ENCODE peak calls at places on chromosomes 12 and 14, in eight cellular contexts. O is dermis blood vessel endothelial cell, I is memory B cell, E is IMR-90, T is NCI-H1436 treated with DMSO at 0.1 percent for 48 hours, G is NCI-H226, R is endothelial cell, Z is fibroblast of the aortic adventitia. D is an unnamed sample.
A peak's percentile ranks its signal among the peaks of the same experiment; 100 is the strongest.

GRCh38 chr12:3236345-3237153 is 159.4 kb downstream of the TSPAN9 start:
- DNase-seq in O (peak; percentile 62), I (no peak), E (peak; percentile 72), T (no peak), G (peak; percentile 82), R (no peak), Z (peak; percentile 33), D (peak; percentile 51)

GRCh38 chr12:3090238-3091029 is 13.3 kb downstream of the TSPAN9 start:
- DNase-seq in O (no peak), I (no peak), E (no peak), T (no peak), G (no peak), R (no peak), Z (no peak), D (no peak)

GRCh38 chr12:57803317-57803893 is 15.1 kb downstream of the AVIL start:
- DNase-seq in O (peak; percentile 72), I (peak; percentile 19), E (peak; percentile 42), T (peak; percentile 23), G (peak; percentile 48), R (peak; percentile 60), Z (peak; percentile 55), D (peak; percentile 72)

GRCh38 chr12:116222358-116222757 is 55.1 kb downstream of the MED13L start:
- DNase-seq in O (peak; percentile 89), I (no peak), E (peak; percentile 94), T (no peak), G (peak; percentile 91), R (no peak), Z (peak; percentile 94), D (peak; percentile 74)

GRCh38 chr12:42086021-42086420 is 58.7 kb downstream of the GXYLT1 start:
- DNase-seq in O (no peak), I (no peak), E (peak; percentile 63), T (no peak), G (no peak), R (no peak), Z (peak; percentile 41), D (peak; percentile 17)

GRCh38 chr12:91133871-91134270 is 22.6 kb upstream of the LUM start:
- DNase-seq in O (no peak), I (no peak), E (peak; percentile 91), T (no peak), G (peak; percentile 87), R (no peak), Z (peak; percentile 74), D (peak; percentile 88)

GRCh38 chr12:69415471-69416275 is 54.5 kb upstream of the FRS2 start:
- DNase-seq in O (peak; percentile 66), I (no peak), E (peak; percentile 95), T (no peak), G (peak; percentile 78), R (peak; percentile 48), Z (peak; percentile 97), D (peak; percentile 88)

GRCh38 chr12:32519047-32519446 is 119.7 kb downstream of the FGD4 start:
- DNase-seq in O (no peak), I (no peak), E (no peak), T (no peak), G (no peak), R (no peak), Z (no peak), D (no peak)

GRCh38 chr12:116113398-116114130 is 163.9 kb downstream of the MED13L start:
- DNase-seq in O (no peak), I (no peak), E (no peak), T (no peak), G (no peak), R (no peak), Z (no peak), D (no peak)

GRCh38 chr12:65147312-65147905 is 22.0 kb upstream of the LEMD3 start:
- DNase-seq in O (no peak), I (no peak), E (no peak), T (no peak), G (no peak), R (no peak), Z (no peak), D (no peak)

GRCh38 chr14:55245657-55246268 is 25.5 kb upstream of the FBXO34 start:
- DNase-seq in O (peak; percentile 64), I (no peak), E (peak; percentile 42), T (no peak), G (no peak), R (peak; percentile 34), Z (peak; percentile 53), D (peak; percentile 55)

GRCh38 chr14:105899071-105899641 is 372.8 kb downstream of the TMEM121 start:
- DNase-seq in O (no peak), I (no peak), E (no peak), T (no peak), G (no peak), R (no peak), Z (no peak), D (no peak)

GRCh38 chr14:55749201-55749812 is 169.3 kb downstream of the KTN1 start:
- DNase-seq in O (no peak), I (no peak), E (peak; percentile 15), T (no peak), G (peak; percentile 25), R (no peak), Z (no peak), D (peak; percentile 35)

GRCh38 chr12:96399081-96399918 is 939 bp downstream of the CDK17 start:
- DNase-seq in O (peak; percentile 84), I (peak; percentile 73), E (peak; percentile 72), T (no peak), G (peak; percentile 72), R (peak; percentile 57), Z (peak; percentile 63), D (peak; percentile 84)

GRCh38 chr14:100067971-100068959 is 3.0 kb downstream of the EVL start:
- DNase-seq in O (peak; percentile 60), I (peak; percentile 55), E (peak; percentile 50), T (no peak), G (peak; percentile 49), R (no peak), Z (no peak), D (peak; percentile 62)

GRCh38 chr14:76844223-76844622 is 18.0 kb downstream of the LRRC74A start:
- DNase-seq in O (peak; percentile 93), I (no peak), E (peak; percentile 29), T (no peak), G (peak; percentile 67), R (peak; percentile 61), Z (peak; percentile 33), D (peak; percentile 65)

GRCh38 chr12:52925717-52926595 is 21.1 kb upstream of the KRT8 start:
- DNase-seq in O (no peak), I (no peak), E (no peak), T (no peak), G (peak; percentile 88), R (no peak), Z (no peak), D (peak; percentile 12)

GRCh38 chr12:104426926-104427546 is 29.7 kb upstream of the CHST11 start:
- DNase-seq in O (no peak), I (no peak), E (peak; percentile 70), T (no peak), G (no peak), R (no peak), Z (peak; percentile 42), D (peak; percentile 65)

GRCh38 chr14:76257842-76258397 is 106.2 kb downstream of the GPATCH2L start:
- DNase-seq in O (no peak), I (no peak), E (no peak), T (no peak), G (no peak), R (no peak), Z (no peak), D (no peak)

GRCh38 chr12:46153267-46153872 is 115.5 kb downstream of the SLC38A1 start:
- DNase-seq in O (peak; percentile 54), I (no peak), E (peak; percentile 52), T (no peak), G (peak; percentile 16), R (no peak), Z (peak; percentile 63), D (peak; percentile 78)